ENCODE peak calls at places on chromosomes 13 and 19, in nine cellular contexts. One of them, this sample, is unnamed.

GRCh38 chr13:43769552-43769951 is 17.2 kb downstream of the ENOX1 start:
- DNase-seq in RWPE1: no peak
- DNase-seq in right lobe of liver: no peak
- DNase-seq in sigmoid colon: no peak
- DNase-seq in left ventricle myocardium inferior: no peak
- DNase-seq in uterus: no peak
- DNase-seq in body of pancreas: no peak
- DNase-seq in keratinocyte: no peak
- DNase-seq in prostate gland: no peak
- DNase-seq in this sample: no peak

GRCh38 chr19:53908106-53908932 is 759 bp upstream of the CACNG7 start:
- DNase-seq in RWPE1: peak
- DNase-seq in right lobe of liver: no peak
- DNase-seq in sigmoid colon: no peak
- DNase-seq in left ventricle myocardium inferior: no peak
- DNase-seq in uterus: peak
- DNase-seq in body of pancreas: no peak
- DNase-seq in keratinocyte: no peak
- DNase-seq in prostate gland: no peak
- DNase-seq in this sample: no peak

GRCh38 chr19:30669329-30670010 is 297.3 kb downstream of the ZNF536 start:
- DNase-seq in RWPE1: peak
- DNase-seq in right lobe of liver: peak
- DNase-seq in sigmoid colon: peak
- DNase-seq in left ventricle myocardium inferior: peak
- DNase-seq in uterus: peak
- DNase-seq in body of pancreas: peak
- DNase-seq in keratinocyte: no peak
- DNase-seq in prostate gland: peak
- DNase-seq in this sample: peak

GRCh38 chr13:113403255-113404104 is 39.5 kb upstream of the GRTP1 start:
- DNase-seq in RWPE1: no peak
- DNase-seq in right lobe of liver: no peak
- DNase-seq in sigmoid colon: peak
- DNase-seq in left ventricle myocardium inferior: no peak
- DNase-seq in uterus: no peak
- DNase-seq in body of pancreas: no peak
- DNase-seq in keratinocyte: no peak
- DNase-seq in prostate gland: no peak
- DNase-seq in this sample: peak

GRCh38 chr19:53432088-53432661 is 391 bp downstream of the ZNF761 start:
- DNase-seq in RWPE1: peak
- DNase-seq in right lobe of liver: peak
- DNase-seq in sigmoid colon: peak
- DNase-seq in left ventricle myocardium inferior: peak
- DNase-seq in uterus: peak
- DNase-seq in body of pancreas: peak
- DNase-seq in keratinocyte: no peak
- DNase-seq in prostate gland: no peak
- DNase-seq in this sample: peak

GRCh38 chr19:37941820-37942515 is 35.0 kb downstream of the SIPA1L3 start:
- DNase-seq in RWPE1: no peak
- DNase-seq in right lobe of liver: no peak
- DNase-seq in sigmoid colon: no peak
- DNase-seq in left ventricle myocardium inferior: no peak
- DNase-seq in uterus: no peak
- DNase-seq in body of pancreas: no peak
- DNase-seq in keratinocyte: no peak
- DNase-seq in prostate gland: no peak
- DNase-seq in this sample: no peak

GRCh38 chr13:20772401-20773131 is 1.2 kb downstream of the EEF1AKMT1 start:
- DNase-seq in RWPE1: no peak
- DNase-seq in right lobe of liver: no peak
- DNase-seq in sigmoid colon: no peak
- DNase-seq in left ventricle myocardium inferior: no peak
- DNase-seq in uterus: no peak
- DNase-seq in body of pancreas: no peak
- DNase-seq in keratinocyte: no peak
- DNase-seq in prostate gland: no peak
- DNase-seq in this sample: no peak

GRCh38 chr19:4556574-4557185 is 2.8 kb downstream of the SEMA6B start:
- DNase-seq in RWPE1: peak
- DNase-seq in right lobe of liver: peak
- DNase-seq in sigmoid colon: no peak
- DNase-seq in left ventricle myocardium inferior: no peak
- DNase-seq in uterus: no peak
- DNase-seq in body of pancreas: no peak
- DNase-seq in keratinocyte: no peak
- DNase-seq in prostate gland: no peak
- DNase-seq in this sample: no peak

GRCh38 chr13:41782086-41782485 is 178.8 kb downstream of the VWA8 start:
- DNase-seq in RWPE1: no peak
- DNase-seq in right lobe of liver: no peak
- DNase-seq in sigmoid colon: no peak
- DNase-seq in left ventricle myocardium inferior: no peak
- DNase-seq in uterus: no peak
- DNase-seq in body of pancreas: no peak
- DNase-seq in keratinocyte: no peak
- DNase-seq in prostate gland: no peak
- DNase-seq in this sample: no peak

GRCh38 chr19:13155472-13156284 is 5.5 kb downstream of the IER2 start:
- DNase-seq in RWPE1: peak
- DNase-seq in right lobe of liver: peak
- DNase-seq in sigmoid colon: peak
- DNase-seq in left ventricle myocardium inferior: peak
- DNase-seq in uterus: peak
- DNase-seq in body of pancreas: peak
- DNase-seq in keratinocyte: no peak
- DNase-seq in prostate gland: peak
- DNase-seq in this sample: peak

GRCh38 chr19:49422407-49423277 is 599 bp downstream of the PTH2 start:
- DNase-seq in RWPE1: no peak
- DNase-seq in right lobe of liver: no peak
- DNase-seq in sigmoid colon: no peak
- DNase-seq in left ventricle myocardium inferior: peak
- DNase-seq in uterus: no peak
- DNase-seq in body of pancreas: peak
- DNase-seq in keratinocyte: no peak
- DNase-seq in prostate gland: no peak
- DNase-seq in this sample: no peak

GRCh38 chr13:94617389-94618000 is 15.8 kb downstream of the GPR180 start:
- DNase-seq in RWPE1: no peak
- DNase-seq in right lobe of liver: no peak
- DNase-seq in sigmoid colon: no peak
- DNase-seq in left ventricle myocardium inferior: no peak
- DNase-seq in uterus: no peak
- DNase-seq in body of pancreas: no peak
- DNase-seq in keratinocyte: no peak
- DNase-seq in prostate gland: no peak
- DNase-seq in this sample: no peak

GRCh38 chr13:82597737-82598136 is 1284.5 kb downstream of the SLITRK1 start:
- DNase-seq in RWPE1: no peak
- DNase-seq in right lobe of liver: no peak
- DNase-seq in sigmoid colon: no peak
- DNase-seq in left ventricle myocardium inferior: no peak
- DNase-seq in uterus: no peak
- DNase-seq in body of pancreas: no peak
- DNase-seq in keratinocyte: no peak
- DNase-seq in prostate gland: no peak
- DNase-seq in this sample: no peak

DNA sequence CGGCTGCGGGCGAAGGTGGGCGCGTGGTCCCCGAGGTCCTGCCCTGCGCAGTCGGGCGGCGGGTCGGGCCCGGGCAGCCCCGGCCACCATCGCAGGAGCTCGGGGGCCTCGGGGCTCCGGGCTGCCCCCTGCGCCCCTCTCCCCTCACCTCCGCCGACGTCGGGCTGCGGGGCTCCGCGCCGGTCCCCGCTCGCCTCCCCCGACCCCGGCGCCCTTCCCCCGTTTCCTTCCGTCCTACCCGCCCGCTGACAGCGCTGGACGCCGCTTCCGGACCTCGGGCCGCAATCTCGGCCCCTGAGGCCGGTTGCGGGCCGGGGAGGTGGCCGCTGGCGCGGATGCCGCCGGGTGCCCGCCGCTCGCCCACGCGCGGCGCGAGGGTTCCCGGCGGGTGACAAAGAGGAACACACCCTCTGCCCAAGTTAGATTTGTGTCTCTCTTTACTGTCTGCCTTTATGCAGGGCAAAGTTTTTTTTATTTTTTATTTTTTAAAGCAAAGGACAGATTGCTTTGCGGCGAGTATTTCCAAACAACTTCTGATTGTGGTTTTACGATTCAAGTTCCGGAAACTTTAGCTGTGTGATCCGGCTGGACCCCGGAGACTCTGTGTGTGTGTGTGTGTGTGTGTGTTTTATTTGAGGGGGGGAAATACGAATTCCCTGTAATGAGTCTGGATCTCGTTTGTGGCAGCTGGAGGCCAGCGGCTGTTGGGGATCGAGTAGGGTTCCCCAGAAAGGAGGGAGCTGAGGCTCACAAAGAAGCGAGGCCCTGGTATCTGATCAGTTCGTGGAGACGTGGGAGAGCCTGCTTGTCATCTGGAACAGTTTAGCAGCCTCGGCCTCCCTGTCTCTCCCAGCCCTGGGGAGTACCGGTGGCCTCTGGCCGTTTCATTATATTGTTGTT is 957 bp downstream of the FARP1 start:
- DNase-seq in RWPE1: peak
- DNase-seq in right lobe of liver: peak
- DNase-seq in sigmoid colon: peak
- DNase-seq in left ventricle myocardium inferior: peak
- DNase-seq in uterus: peak
- DNase-seq in body of pancreas: peak
- DNase-seq in keratinocyte: no peak
- DNase-seq in prostate gland: peak
- DNase-seq in this sample: peak
- H3K27ac ChIP-seq in RWPE1: no peak
- H3K27ac ChIP-seq in right lobe of liver: peak
- H3K27ac ChIP-seq in sigmoid colon: peak
- H3K27ac ChIP-seq in left ventricle myocardium inferior: peak
- H3K27ac ChIP-seq in uterus: peak
- H3K27ac ChIP-seq in body of pancreas: peak
- H3K27ac ChIP-seq in keratinocyte: no peak
- H3K27ac ChIP-seq in prostate gland: peak
- H3K27ac ChIP-seq in this sample: peak

GRCh38 chr19:51719251-51719901 is 4.4 kb downstream of the HAS1 start:
- DNase-seq in RWPE1: no peak
- DNase-seq in right lobe of liver: no peak
- DNase-seq in sigmoid colon: no peak
- DNase-seq in left ventricle myocardium inferior: no peak
- DNase-seq in uterus: no peak
- DNase-seq in body of pancreas: no peak
- DNase-seq in keratinocyte: no peak
- DNase-seq in prostate gland: no peak
- DNase-seq in this sample: no peak

GRCh38 chr19:51726049-51726448 is 2.3 kb upstream of the HAS1 start:
- DNase-seq in RWPE1: peak
- DNase-seq in right lobe of liver: no peak
- DNase-seq in sigmoid colon: peak
- DNase-seq in left ventricle myocardium inferior: peak
- DNase-seq in uterus: peak
- DNase-seq in body of pancreas: no peak
- DNase-seq in keratinocyte: peak
- DNase-seq in prostate gland: peak
- DNase-seq in this sample: no peak

GRCh38 chr19:51724543-51724942 is 752 bp upstream of the HAS1 start:
- DNase-seq in RWPE1: no peak
- DNase-seq in right lobe of liver: no peak
- DNase-seq in sigmoid colon: peak
- DNase-seq in left ventricle myocardium inferior: peak
- DNase-seq in uterus: no peak
- DNase-seq in body of pancreas: no peak
- DNase-seq in keratinocyte: no peak
- DNase-seq in prostate gland: no peak
- DNase-seq in this sample: no peak

GRCh38 chr19:51722492-51722891 is 1.3 kb downstream of the HAS1 start:
- DNase-seq in RWPE1: no peak
- DNase-seq in right lobe of liver: no peak
- DNase-seq in sigmoid colon: no peak
- DNase-seq in left ventricle myocardium inferior: no peak
- DNase-seq in uterus: no peak
- DNase-seq in body of pancreas: no peak
- DNase-seq in keratinocyte: no peak
- DNase-seq in prostate gland: no peak
- DNase-seq in this sample: no peak

GRCh38 chr19:51721905-51722304 is 1.9 kb downstream of the HAS1 start:
- DNase-seq in RWPE1: no peak
- DNase-seq in right lobe of liver: no peak
- DNase-seq in sigmoid colon: no peak
- DNase-seq in left ventricle myocardium inferior: no peak
- DNase-seq in uterus: no peak
- DNase-seq in body of pancreas: no peak
- DNase-seq in keratinocyte: no peak
- DNase-seq in prostate gland: no peak
- DNase-seq in this sample: no peak
- H3K27ac ChIP-seq in RWPE1: no peak
- H3K27ac ChIP-seq in right lobe of liver: no peak
- H3K27ac ChIP-seq in sigmoid colon: no peak
- H3K27ac ChIP-seq in left ventricle myocardium inferior: no peak
- H3K27ac ChIP-seq in uterus: no peak
- H3K27ac ChIP-seq in body of pancreas: no peak
- H3K27ac ChIP-seq in keratinocyte: no peak
- H3K27ac ChIP-seq in prostate gland: no peak
- H3K27ac ChIP-seq in this sample: no peak

DNA sequence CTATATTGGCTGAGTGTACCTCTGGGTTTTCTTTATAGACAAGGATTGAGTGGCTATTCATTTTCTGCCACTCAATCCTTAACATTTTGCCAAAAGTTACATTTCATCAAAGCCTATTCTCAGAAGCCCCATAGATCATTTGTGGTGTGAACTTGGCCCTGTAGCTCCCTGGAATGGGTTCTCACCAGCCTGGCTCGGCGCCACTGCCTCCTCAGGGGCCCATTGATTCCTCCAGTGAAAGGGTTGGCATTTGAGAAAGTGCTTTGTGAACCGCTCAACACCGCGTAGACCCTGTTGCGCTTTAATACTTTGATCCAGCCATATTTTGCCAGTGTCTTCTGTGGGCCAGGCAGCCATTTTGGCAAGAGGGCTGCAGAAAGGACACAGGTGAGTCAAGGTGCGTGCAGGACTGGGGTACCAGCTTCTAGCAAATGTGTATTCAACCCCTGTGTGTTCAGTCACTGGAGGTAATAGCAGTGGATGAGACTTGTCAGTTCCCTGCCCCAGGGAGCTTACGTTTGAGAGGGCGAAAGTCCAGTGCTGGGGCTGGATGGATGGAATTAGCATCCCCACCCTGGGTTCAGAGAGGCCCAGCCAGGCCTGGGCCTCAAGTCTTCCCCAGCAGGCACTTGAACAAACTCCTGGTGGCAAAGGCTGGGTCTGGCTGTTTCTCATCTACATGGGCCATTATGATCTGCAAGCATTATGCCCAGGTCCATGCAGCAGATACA is 3.8 kb downstream of the RAB8A start:
- DNase-seq in RWPE1: no peak
- DNase-seq in right lobe of liver: no peak
- DNase-seq in sigmoid colon: no peak
- DNase-seq in left ventricle myocardium inferior: no peak
- DNase-seq in uterus: no peak
- DNase-seq in body of pancreas: no peak
- DNase-seq in keratinocyte: no peak
- DNase-seq in prostate gland: no peak
- DNase-seq in this sample: no peak
- H3K27ac ChIP-seq in RWPE1: peak
- H3K27ac ChIP-seq in right lobe of liver: no peak
- H3K27ac ChIP-seq in sigmoid colon: no peak
- H3K27ac ChIP-seq in left ventricle myocardium inferior: no peak
- H3K27ac ChIP-seq in uterus: no peak
- H3K27ac ChIP-seq in body of pancreas: no peak
- H3K27ac ChIP-seq in keratinocyte: no peak
- H3K27ac ChIP-seq in prostate gland: no peak
- H3K27ac ChIP-seq in this sample: no peak

GRCh38 chr19:10334340-10335148 is 1.2 kb upstream of the RAVER1 start:
- DNase-seq in RWPE1: peak
- DNase-seq in right lobe of liver: peak
- DNase-seq in sigmoid colon: peak
- DNase-seq in left ventricle myocardium inferior: peak
- DNase-seq in uterus: peak
- DNase-seq in body of pancreas: peak
- DNase-seq in keratinocyte: peak
- DNase-seq in prostate gland: peak
- DNase-seq in this sample: peak
- H3K27ac ChIP-seq in RWPE1: peak
- H3K27ac ChIP-seq in right lobe of liver: peak
- H3K27ac ChIP-seq in sigmoid colon: peak
- H3K27ac ChIP-seq in left ventricle myocardium inferior: peak
- H3K27ac ChIP-seq in uterus: peak
- H3K27ac ChIP-seq in body of pancreas: peak
- H3K27ac ChIP-seq in keratinocyte: no peak
- H3K27ac ChIP-seq in prostate gland: peak
- H3K27ac ChIP-seq in this sample: peak